ENCODE peak calls at places on chromosome 11, in seven cellular contexts. W is heart left ventricle, P is heart right ventricle, Y is cardiac muscle cell, S is esophagus squamous epithelium, A is AG04450, H is AG04449. R is an unnamed sample.

GRCh38 chr11:132140056-132140455 is 769.6 kb downstream of the NTM start:
- DNase-seq in W (no peak), P (no peak), Y (no peak), S (no peak), A (no peak), H (no peak), R (no peak)

GRCh38 chr11:124394408-124394807 is 4.4 kb downstream of the OR8B3 start:
- DNase-seq in W (no peak), P (no peak), Y (peak; percentile 13), S (no peak), A (no peak), H (no peak), R (no peak)

GRCh38 chr11:107427569-107428180 is 29.9 kb downstream of the CWF19L2 start:
- DNase-seq in W (no peak), P (no peak), Y (peak; percentile 6), S (no peak), A (no peak), H (no peak), R (no peak)

GRCh38 chr11:43567396-43567975 is 113.1 kb upstream of the HSD17B12 start:
- DNase-seq in W (no peak), P (no peak), Y (peak; percentile 72), S (no peak), A (peak; percentile 27), H (no peak), R (no peak)

GRCh38 chr11:64744544-64745218 is 739 bp upstream of the RASGRP2 start:
- DNase-seq in W (no peak), P (no peak), Y (no peak), S (no peak), A (no peak), H (no peak), R (no peak)

GRCh38 chr11:78418584-78419211 is 1.1 kb upstream of the GAB2 start:
- DNase-seq in W (no peak), P (no peak), Y (no peak), S (no peak), A (no peak), H (no peak), R (no peak)

GRCh38 chr11:1925373-1926155 is 6.1 kb downstream of the TNNT3 start:
- DNase-seq in W (peak; percentile 48), P (no peak), Y (no peak), S (no peak), A (no peak), H (no peak), R (no peak)

GRCh38 chr11:69641681-69642548 is 959 bp downstream of the CCND1 start:
- DNase-seq in W (no peak), P (no peak), Y (peak; percentile 27), S (no peak), A (no peak), H (no peak), R (no peak)

GRCh38 chr11:66950113-66950535 is 8.1 kb downstream of the PC start:
- DNase-seq in W (no peak), P (no peak), Y (peak; percentile 63), S (no peak), A (no peak), H (no peak), R (no peak)

GRCh38 chr11:87092159-87092558 is 54.4 kb downstream of the TMEM135 start:
- DNase-seq in W (no peak), P (no peak), Y (no peak), S (no peak), A (no peak), H (no peak), R (no peak)

GRCh38 chr11:120800206-120800605 is 223.7 kb upstream of the TBCEL start:
- DNase-seq in W (no peak), P (no peak), Y (no peak), S (no peak), A (no peak), H (no peak), R (no peak)

GRCh38 chr11:34449013-34449412 is 10.3 kb downstream of the CAT start:
- DNase-seq in W (no peak), P (no peak), Y (peak; percentile 5), S (no peak), A (no peak), H (no peak), R (no peak)

GRCh38 chr11:95266751-95267374 is 35.9 kb upstream of the SESN3 start:
- DNase-seq in W (no peak), P (no peak), Y (peak; percentile 24), S (no peak), A (no peak), H (no peak), R (no peak)

GRCh38 chr11:32562839-32563599 is 20.6 kb upstream of the EIF3M start:
- DNase-seq in W (no peak), P (no peak), Y (peak; percentile 56), S (no peak), A (no peak), H (no peak), R (no peak)

GRCh38 chr11:117219995-117220394 is 11.9 kb downstream of the PCSK7 start:
- DNase-seq in W (no peak), P (no peak), Y (no peak), S (no peak), A (no peak), H (no peak), R (no peak)

GRCh38 chr11:125110996-125111340 is 458 bp downstream of the TMEM218 start:
- DNase-seq in W (no peak), P (no peak), Y (no peak), S (no peak), A (no peak), H (no peak), R (no peak)

GRCh38 chr11:130448416-130449068 is at the start of gene ADAMTS15:
- DNase-seq in W (peak; percentile 93), P (peak; percentile 91), Y (peak; percentile 95), S (no peak), A (no peak), H (no peak), R (peak; percentile 39)

GRCh38 chr11:12754582-12755250 is 80.5 kb downstream of the TEAD1 start:
- DNase-seq in W (no peak), P (no peak), Y (no peak), S (no peak), A (no peak), H (no peak), R (no peak)

GRCh38 chr11:2513441-2513840 is 68.6 kb downstream of the KCNQ1 start:
- DNase-seq in W (no peak), P (no peak), Y (no peak), S (no peak), A (no peak), H (no peak), R (no peak)

GRCh38 chr11:112694813-112695212 is 266.4 kb upstream of the NCAM1 start:
- DNase-seq in W (no peak), P (no peak), Y (peak; percentile 11), S (no peak), A (no peak), H (no peak), R (no peak)

GRCh38 chr11:70825893-70826540 is 426.4 kb downstream of the SHANK2 start:
- DNase-seq in W (no peak), P (no peak), Y (no peak), S (no peak), A (no peak), H (no peak), R (no peak)
- H3K4me3 ChIP-seq in W (peak overlapping the region; percentile 41), P (peak overlapping the region; percentile 40), Y (no peak overlapping the region), S (no peak overlapping the region), A (no peak overlapping the region), H (no peak overlapping the region), R (no peak overlapping the region)

GRCh38 chr11:10502065-10502680 is 38.8 kb downstream of the RNF141 start:
- DNase-seq in W (no peak), P (no peak), Y (no peak), S (no peak), A (no peak), H (no peak), R (no peak)
- H3K4me3 ChIP-seq in W (no peak overlapping the region), P (no peak overlapping the region), Y (no peak overlapping the region), S (no peak overlapping the region), A (no peak overlapping the region), H (no peak overlapping the region), R (no peak overlapping the region)

GRCh38 chr11:6258571-6258998 is 1.1 kb upstream of the CCKBR start:
- DNase-seq in W (no peak), P (no peak), Y (no peak), S (no peak), A (no peak), H (no peak), R (no peak)

GRCh38 chr11:6260207-6260726 is 629 bp downstream of the CCKBR start:
- DNase-seq in W (no peak), P (no peak), Y (no peak), S (no peak), A (no peak), H (no peak), R (no peak)

GRCh38 chr11:6268811-6269210 is 9.2 kb downstream of the CCKBR start:
- DNase-seq in W (no peak), P (no peak), Y (no peak), S (no peak), A (no peak), H (no peak), R (no peak)

GRCh38 chr11:6259638-6260019 is at the start of gene CCKBR:
- DNase-seq in W (no peak), P (no peak), Y (no peak), S (no peak), A (no peak), H (no peak), R (no peak)

GRCh38 chr11:6263664-6264063 is 4.0 kb downstream of the CCKBR start:
- DNase-seq in W (no peak), P (no peak), Y (no peak), S (no peak), A (no peak), H (no peak), R (no peak)
- H3K4me3 ChIP-seq in W (no peak overlapping the region), P (no peak overlapping the region), Y (no peak overlapping the region), S (no peak overlapping the region), A (no peak overlapping the region), H (no peak overlapping the region), R (no peak overlapping the region)

DNA sequence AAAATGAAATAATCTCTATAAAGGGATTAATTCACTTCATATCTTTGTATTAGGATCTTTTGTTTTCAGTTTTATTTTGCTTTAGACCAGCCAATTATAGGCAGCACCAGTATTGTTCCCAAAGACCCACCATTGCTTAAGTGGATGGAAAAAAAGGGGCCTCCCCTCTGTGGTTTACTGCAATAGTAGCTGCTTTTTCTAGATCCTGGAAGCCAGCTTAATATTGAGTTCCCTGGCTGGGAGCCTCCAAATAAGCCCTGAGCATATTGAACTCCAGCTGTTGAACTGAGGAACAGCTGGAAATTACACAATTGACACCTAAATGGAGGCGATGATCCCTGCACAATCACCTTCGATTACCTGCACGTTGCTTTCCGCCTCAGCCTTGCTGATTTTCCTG is 576.0 kb downstream of the SOX6 start:
- DNase-seq in W (no peak), P (no peak), Y (no peak), S (no peak), A (no peak), H (no peak), R (no peak)
- H3K4me3 ChIP-seq in W (no peak overlapping the region), P (no peak overlapping the region), Y (no peak overlapping the region), S (no peak overlapping the region), A (no peak overlapping the region), H (no peak overlapping the region), R (no peak overlapping the region)

DNA sequence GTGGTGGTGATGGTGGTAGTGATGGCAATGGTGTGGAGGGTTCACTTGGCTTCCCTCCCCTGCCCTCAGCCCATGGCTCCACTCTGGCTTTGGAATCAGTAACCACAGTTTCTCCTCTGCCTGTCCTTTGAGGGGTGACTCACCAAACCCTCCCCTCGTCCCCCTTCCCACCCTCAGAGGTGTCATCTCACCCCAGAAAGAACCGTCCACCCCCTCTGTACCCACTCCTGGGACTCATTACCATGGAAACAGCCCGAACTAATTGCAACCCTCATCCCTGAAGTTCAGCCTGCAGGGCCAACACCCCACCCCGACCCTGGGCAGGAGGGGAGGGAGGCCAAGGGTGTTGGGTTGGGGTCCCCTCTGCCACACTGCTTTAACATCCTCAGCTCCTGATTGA is 26.6 kb downstream of the PHLDB1 start:
- DNase-seq in W (no peak), P (no peak), Y (no peak), S (no peak), A (no peak), H (no peak), R (no peak)
- H3K4me3 ChIP-seq in W (no peak overlapping the region), P (no peak overlapping the region), Y (no peak overlapping the region), S (no peak overlapping the region), A (no peak overlapping the region), H (no peak overlapping the region), R (peak overlapping the region; percentile 54)

R was measured in ascending aorta.